ENCODE peak calls at places on chromosomes 5 and 9, in six cellular contexts. U is brain microvascular endothelial cell; D is activated CD4-positive, CD25-positive, alpha-beta regulatory T cell treated with anti-CD3 and anti-CD28 coated beads, Interleukin-2, amount 50 U/mL, for 16 hours; S is GM20000; H is GM03348; G is NCI-H748 treated with DMSO at 0.1 percent for 48 hours. Z is an unnamed sample.

GRCh38 chr9:105205787-105206511 is 38.5 kb upstream of the SLC44A1 start:
- DNase-seq in U (peak), H (peak), S (no peak), G (no peak), D (no peak), Z (no peak)

GRCh38 chr9:123375725-123376132 is 19.7 kb downstream of the CRB2 start:
- DNase-seq in H (peak), D (no peak), S (peak), G (no peak), U (no peak), Z (no peak)

GRCh38 chr9:127539982-127540663 is 72.0 kb upstream of the STXBP1 start:
- DNase-seq in G (no peak), D (no peak), S (no peak), H (no peak), U (no peak), Z (no peak)

GRCh38 chr5:142779163-142779562 is 9.0 kb downstream of the ARHGAP26 start:
- DNase-seq in G (no peak), U (peak), D (no peak), H (peak), S (no peak), Z (no peak)

GRCh38 chr5:97553829-97554452 is 370.9 kb upstream of the RIOK2 start:
- DNase-seq in U (no peak), H (no peak), D (no peak), G (no peak), S (no peak), Z (no peak)

GRCh38 chr5:159779481-159779880 is 136.8 kb upstream of the ADRA1B start:
- DNase-seq in G (no peak), S (no peak), D (no peak), U (no peak), H (peak), Z (no peak)

GRCh38 chr5:10400411-10400810 is 41.3 kb upstream of the ROPN1L start:
- DNase-seq in S (no peak), H (no peak), U (no peak), G (no peak), D (no peak), Z (no peak)

GRCh38 chr5:157076558-157076957 is 17.6 kb upstream of the HAVCR1 start:
- DNase-seq in H (peak), G (no peak), D (no peak), U (peak), S (no peak), Z (no peak)

GRCh38 chr5:172342907-172343306 is 59.3 kb upstream of the UBTD2 start:
- DNase-seq in U (no peak), S (no peak), G (no peak), D (no peak), H (no peak), Z (no peak)

GRCh38 chr9:112012026-112012902 is 115.7 kb downstream of the UGCG start:
- DNase-seq in S (peak), U (peak), D (no peak), H (peak), G (no peak), Z (no peak)

GRCh38 chr5:91787718-91788117 is 404.6 kb upstream of the ARRDC3 start:
- DNase-seq in H (peak), S (no peak), D (no peak), G (no peak), U (no peak), Z (no peak)

GRCh38 chr5:4511996-4512656 is 628.0 kb upstream of the ADAMTS16 start:
- DNase-seq in G (no peak), U (no peak), H (peak), S (no peak), D (no peak), Z (no peak)

GRCh38 chr9:135329571-135330306 is 149.8 kb upstream of the PPP1R26 start:
- DNase-seq in H (no peak), G (peak), D (no peak), U (no peak), S (no peak), Z (no peak)

GRCh38 chr9:71612889-71613288 is 155.4 kb downstream of the CEMIP2 start:
- DNase-seq in U (no peak), H (no peak), S (no peak), D (no peak), G (no peak), Z (no peak)

GRCh38 chr5:112195924-112196323 is 223.2 kb downstream of the EPB41L4A start:
- DNase-seq in G (no peak), S (no peak), H (no peak), U (no peak), D (no peak), Z (no peak)

GRCh38 chr5:77437194-77437593 is 54.9 kb downstream of the WDR41 start:
- DNase-seq in U (no peak), H (no peak), D (no peak), S (no peak), G (peak), Z (no peak)

GRCh38 chr9:75927351-75927750 is 36.9 kb downstream of the PCSK5 start:
- DNase-seq in U (no peak), D (no peak), G (no peak), H (no peak), S (no peak), Z (no peak)

GRCh38 chr9:116501871-116502270 is 185.2 kb upstream of the TRIM32 start:
- DNase-seq in H (no peak), D (no peak), S (no peak), U (peak), G (no peak), Z (no peak)

GRCh38 chr5:104734046-104734445 is 1171.5 kb upstream of the NUDT12 start:
- DNase-seq in U (no peak), G (no peak), S (no peak), D (no peak), H (no peak), Z (no peak)

GRCh38 chr9:130868230-130868629 is 28.4 kb downstream of the QRFP start:
- DNase-seq in G (no peak), H (no peak), S (no peak), D (no peak), U (no peak), Z (no peak)

GRCh38 chr9:8845376-8845775 is 1045.8 kb upstream of the DMAC1 start:
- DNase-seq in H (no peak), U (no peak), D (no peak), S (no peak), G (no peak), Z (no peak)

Z was measured in T-cell.